ENCODE peak calls at places on chromosomes 4 and X, in six cellular contexts. H is heart left ventricle, A is HFF-Myc, E is GM23338, N is heart right ventricle, R is fibroblast of mammary gland. S is an unnamed sample.

GRCh38 chr4:47469951-47470350 is 6.4 kb upstream of the COMMD8 start:
- DNase-seq in H (no peak), A (no peak), E (no peak), N (no peak), R (no peak), S (peak; percentile 32)

GRCh38 chrX:6225307-6226052 is 3.2 kb downstream of the NLGN4X start:
- DNase-seq in H (no peak), A (no peak), E (peak; percentile 32), N (no peak), R (no peak), S (no peak)

GRCh38 chr4:2964077-2964471 is 703 bp downstream of the GRK4 start:
- DNase-seq in H (peak; percentile 22), A (no peak), E (no peak), N (no peak), R (no peak), S (no peak)

GRCh38 chr4:41454393-41454792 is 83.6 kb upstream of the LIMCH1 start:
- DNase-seq in H (no peak), A (no peak), E (peak; percentile 11), N (no peak), R (no peak), S (no peak)

GRCh38 chr4:6471303-6472007 is 959 bp downstream of the PPP2R2C start:
- DNase-seq in H (no peak), A (no peak), E (peak; percentile 26), N (no peak), R (no peak), S (no peak)

GRCh38 chrX:154448484-154448883 is 4.5 kb downstream of the FAM50A start:
- DNase-seq in H (no peak), A (no peak), E (no peak), N (no peak), R (no peak), S (no peak)

GRCh38 chr4:154614306-154614705 is 1.9 kb upstream of the FGG start:
- DNase-seq in H (no peak), A (no peak), E (no peak), N (no peak), R (no peak), S (no peak)

GRCh38 chrX:134548257-134548732 is 88.3 kb downstream of the HPRT1 start:
- DNase-seq in H (no peak), A (no peak), E (peak; percentile 27), N (no peak), R (peak; percentile 39), S (no peak)

GRCh38 chrX:135484636-135485289 is 35.7 kb upstream of the INTS6L start:
- DNase-seq in H (peak; percentile 5), A (no peak), E (peak; percentile 27), N (no peak), R (peak; percentile 51), S (peak; percentile 56)

GRCh38 chr4:178894126-178894525 is 1451.9 kb upstream of the AGA start:
- DNase-seq in H (no peak), A (no peak), E (no peak), N (no peak), R (no peak), S (no peak)

GRCh38 chrX:108347800-108348199 is 90.4 kb downstream of the COL4A6 start:
- DNase-seq in H (no peak), A (no peak), E (peak; percentile 38), N (no peak), R (no peak), S (no peak)

GRCh38 chrX:47574609-47575325 is 7.5 kb upstream of the TIMP1 start:
- DNase-seq in H (no peak), A (no peak), E (peak; percentile 23), N (no peak), R (no peak), S (no peak)

GRCh38 chr4:13615162-13615561 is 12.4 kb downstream of the BOD1L1 start:
- DNase-seq in H (no peak), A (no peak), E (no peak), N (no peak), R (no peak), S (no peak)

GRCh38 chr4:40850496-40850895 is 100.7 kb downstream of the NSUN7 start:
- DNase-seq in H (no peak), A (no peak), E (no peak), N (no peak), R (no peak), S (no peak)

GRCh38 chr4:25172964-25173917 is 13.0 kb upstream of the SEPSECS start:
- DNase-seq in H (peak; percentile 74), A (peak; percentile 96), E (no peak), N (no peak), R (peak; percentile 100), S (peak; percentile 98)

GRCh38 chrX:17759990-17760389 is 22.7 kb downstream of the SCML1 start:
- DNase-seq in H (no peak), A (no peak), E (no peak), N (no peak), R (no peak), S (no peak)

GRCh38 chrX:70478521-70478920 is 33.9 kb downstream of the DLG3 start:
- DNase-seq in H (no peak), A (no peak), E (no peak), N (no peak), R (peak; percentile 63), S (no peak)

GRCh38 chrX:17403231-17403691 is 28.3 kb downstream of the NHS start:
- DNase-seq in H (no peak), A (no peak), E (no peak), N (no peak), R (no peak), S (peak; percentile 39)

GRCh38 chr4:98555798-98556445 is 102.5 kb downstream of the TSPAN5 start:
- DNase-seq in H (no peak), A (no peak), E (no peak), N (no peak), R (peak; percentile 73), S (no peak)

GRCh38 chrX:68784816-68785215 is 44.0 kb upstream of the EFNB1 start:
- DNase-seq in H (no peak), A (no peak), E (no peak), N (no peak), R (no peak), S (no peak)

GRCh38 chrX:125295337-125295736 is 24.3 kb upstream of the TEX13C start:
- DNase-seq in H (no peak), A (no peak), E (no peak), N (no peak), R (no peak), S (peak; percentile 30)

GRCh38 chrX:104310084-104310483 is 55.4 kb upstream of the ESX1 start:
- DNase-seq in H (no peak), A (no peak), E (no peak), N (no peak), R (peak; percentile 60), S (peak; percentile 37)

GRCh38 chr4:15778191-15778741 is at the start of gene CD38:
- DNase-seq in H (peak; percentile 25), A (no peak), E (peak; percentile 64), N (peak; percentile 60), R (no peak), S (no peak)

GRCh38 chr4:184471872-184472539 is 2.3 kb downstream of the IRF2 start:
- DNase-seq in H (no peak), A (no peak), E (no peak), N (no peak), R (peak; percentile 37), S (peak; percentile 19)

GRCh38 chrX:154526901-154527675 is 11.1 kb upstream of the FAM3A start:
- DNase-seq in H (peak; percentile 81), A (no peak), E (peak; percentile 81), N (peak; percentile 68), R (peak; percentile 69), S (peak; percentile 77)

GRCh38 chr4:154073107-154073817 is 284.4 kb upstream of the SFRP2 start:
- DNase-seq in H (no peak), A (no peak), E (no peak), N (no peak), R (peak; percentile 92), S (peak; percentile 64)

GRCh38 chr4:159508917-159509500 is 406.1 kb downstream of the RAPGEF2 start:
- DNase-seq in H (no peak), A (no peak), E (no peak), N (no peak), R (peak; percentile 38), S (no peak)
- TF ChIP-seq CTCF in H (no peak), A (no peak), E (no peak), N (no peak), R (no peak), S (no peak)

GRCh38 chr4:102817613-102818268 is 9.6 kb downstream of the UBE2D3 start:
- DNase-seq in H (no peak), A (no peak), E (no peak), N (no peak), R (no peak), S (peak; percentile 20)
- H3K4me3 ChIP-seq in H (no peak overlapping the region), A (no peak overlapping the region), E (no peak overlapping the region), N (no peak overlapping the region), R (no peak overlapping the region), S (no peak overlapping the region)

DNA sequence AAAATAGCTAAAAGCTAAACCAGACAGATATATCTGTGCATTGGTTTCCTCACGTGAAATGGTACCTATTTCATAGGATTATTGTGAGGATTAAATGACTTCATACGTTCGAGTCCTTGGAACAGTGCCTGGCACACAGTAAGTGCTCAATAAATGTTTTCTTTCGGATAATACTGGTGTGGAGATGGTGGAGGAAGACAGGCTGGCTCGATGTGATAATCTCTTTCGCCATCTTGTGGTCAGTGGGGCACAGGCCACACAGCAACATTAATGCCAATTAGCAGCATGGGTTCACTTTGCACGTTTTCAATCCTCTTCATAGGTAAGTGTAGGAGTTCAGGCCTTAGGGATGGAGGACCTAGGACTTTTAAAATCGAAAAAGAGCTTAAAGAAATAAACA is 9.3 kb downstream of the PAGE4 start:
- DNase-seq in H (no peak), A (no peak), E (peak; percentile 51), N (no peak), R (peak; percentile 36), S (peak; percentile 23)
- TF ChIP-seq CTCF in H (peak; percentile 36), A (peak; percentile 45), E (peak; percentile 82), N (peak; percentile 61), R (peak; percentile 64), S (peak; percentile 56)

GRCh38 chrX:11108253-11108941 is 2.7 kb upstream of the HCCS start:
- DNase-seq in H (no peak), A (no peak), E (no peak), N (no peak), R (no peak), S (no peak)

GRCh38 chrX:11111038-11111851 is at the start of gene HCCS:
- DNase-seq in H (peak; percentile 83), A (no peak), E (peak; percentile 81), N (peak; percentile 85), R (peak; percentile 77), S (peak; percentile 83)

GRCh38 chrX:11113731-11114130 is 2.6 kb downstream of the HCCS start:
- DNase-seq in H (no peak), A (no peak), E (no peak), N (no peak), R (no peak), S (peak; percentile 42)

GRCh38 chrX:11111947-11112346 is 815 bp downstream of the HCCS start:
- DNase-seq in H (no peak), A (no peak), E (no peak), N (no peak), R (no peak), S (no peak)

GRCh38 chrX:11109968-11110367 is 1.2 kb upstream of the HCCS start:
- DNase-seq in H (no peak), A (no peak), E (no peak), N (no peak), R (no peak), S (no peak)
- H3K4me3 ChIP-seq in H (no peak overlapping the region), A (peak overlapping the region; percentile 76), E (no peak overlapping the region), N (peak overlapping the region; percentile 84), R (no peak overlapping the region), S (no peak overlapping the region)

GRCh38 chrX:74535211-74535621 is 79.2 kb downstream of the RLIM start:
- DNase-seq in H (peak; percentile 23), A (peak; percentile 40), E (peak; percentile 62), N (no peak), R (peak; percentile 68), S (peak; percentile 36)
- TF ChIP-seq CTCF in H (peak; percentile 17), A (peak; percentile 42), E (peak; percentile 73), N (no peak), R (peak; percentile 39), S (peak; percentile 37)

S was measured in epithelial cell of esophagus.